ENCODE peak calls at places on chromosomes 11 and 22, in six cellular contexts. K, U, S, H, Y and W are unnamed samples.

GRCh38 chr11:75440960-75441803 is 8.2 kb upstream of the KLHL35 start:
- DNase-seq in S (no peak), U (no peak), K (no peak), Y (no peak), H (no peak), W (no peak)

GRCh38 chr11:69925366-69926196 is 106.4 kb upstream of the FGF3 start:
- DNase-seq in S (no peak), U (no peak), Y (no peak), K (peak), H (peak), W (no peak)

GRCh38 chr11:96472085-96472484 is 82.3 kb downstream of the JRKL start:
- DNase-seq in K (no peak), Y (no peak), H (no peak), U (no peak), S (no peak), W (no peak)

GRCh38 chr22:49664371-49664881 is 163.2 kb downstream of the BRD1 start:
- DNase-seq in U (no peak), Y (no peak), H (no peak), S (no peak), K (no peak), W (no peak)

GRCh38 chr11:62427630-62428233 is 8.9 kb downstream of the SCGB1A1 start:
- DNase-seq in S (no peak), Y (no peak), K (peak), U (peak), H (peak), W (no peak)

GRCh38 chr11:82871646-82872045 is 28.6 kb downstream of the PRCP start:
- DNase-seq in S (no peak), U (no peak), H (no peak), K (no peak), Y (no peak), W (no peak)

GRCh38 chr22:49007013-49007653 is 820.5 kb downstream of the BRD1 start:
- DNase-seq in S (no peak), Y (no peak), H (no peak), U (no peak), K (no peak), W (no peak)

GRCh38 chr22:46432164-46433068 is 96.9 kb downstream of the TRMU start:
- DNase-seq in H (no peak), K (no peak), Y (no peak), S (peak), U (peak), W (no peak)

GRCh38 chr11:130190371-130190881 is 30.8 kb downstream of the ST14 start:
- DNase-seq in U (no peak), S (no peak), H (no peak), Y (no peak), K (no peak), W (no peak)

GRCh38 chr11:120244476-120244875 is 4.5 kb downstream of the POU2F3 start:
- DNase-seq in Y (no peak), K (peak), S (no peak), U (no peak), H (peak), W (no peak)

GRCh38 chr11:2929511-2929879 is 275 bp upstream of the PHLDA2 start:
- DNase-seq in S (no peak), Y (no peak), H (peak), K (peak), U (peak), W (no peak)

GRCh38 chr11:123382555-123383074 is 47.5 kb upstream of the GRAMD1B start:
- DNase-seq in S (no peak), Y (no peak), H (no peak), K (no peak), U (no peak), W (no peak)

GRCh38 chr11:32713496-32713895 is 81.0 kb downstream of the CCDC73 start:
- DNase-seq in K (no peak), H (peak), U (peak), S (no peak), Y (no peak), W (no peak)

GRCh38 chr11:121864660-121865059 is 251.4 kb downstream of the BLID start:
- DNase-seq in K (no peak), U (no peak), S (no peak), Y (no peak), H (no peak), W (no peak)